ENCODE peak calls at places on chromosomes 2 and 18, in nine cellular contexts. J is upper lobe of right lung, Z is stomach, I is thoracic aorta, T is adrenal gland, C is ascending aorta, Y is left ventricle myocardium inferior, Q is colonic mucosa, F is left lung. P is an unnamed sample.

GRCh38 chr2:85134255-85135065 is 1.3 kb downstream of the TCF7L1 start:
- DNase-seq in J (peak; percentile 79), Z (no peak), I (no peak), T (peak; percentile 25), C (no peak), Y (peak; percentile 50), Q (peak; percentile 22), F (peak; percentile 56), P (no peak)

GRCh38 chr18:3148930-3149535 is 70.7 kb downstream of the MYOM1 start:
- DNase-seq in J (no peak), Z (no peak), I (no peak), T (no peak), C (no peak), Y (no peak), Q (no peak), F (no peak), P (no peak)

GRCh38 chr2:200794143-200794542 is 17.6 kb upstream of the BZW1 start:
- DNase-seq in J (no peak), Z (no peak), I (no peak), T (no peak), C (no peak), Y (no peak), Q (no peak), F (no peak), P (no peak)

GRCh38 chr2:150088538-150088937 is 398.9 kb downstream of the RND3 start:
- DNase-seq in J (no peak), Z (no peak), I (no peak), T (no peak), C (no peak), Y (no peak), Q (no peak), F (no peak), P (no peak)

GRCh38 chr2:42141687-42142475 is 27.3 kb upstream of the EML4 start:
- DNase-seq in J (peak; percentile 71), Z (peak; percentile 63), I (no peak), T (peak; percentile 58), C (no peak), Y (peak; percentile 58), Q (peak; percentile 76), F (peak; percentile 79), P (no peak)

GRCh38 chr2:21422050-21422449 is 298.3 kb downstream of the TDRD15 start:
- DNase-seq in J (peak; percentile 83), Z (no peak), I (no peak), T (no peak), C (no peak), Y (peak; percentile 15), Q (peak; percentile 27), F (no peak), P (no peak)

GRCh38 chr18:47283476-47283875 is 32.0 kb upstream of the SKOR2 start:
- DNase-seq in J (no peak), Z (no peak), I (no peak), T (no peak), C (no peak), Y (no peak), Q (no peak), F (no peak), P (no peak)

GRCh38 chr18:13621446-13621849 is 104.9 kb downstream of the FAM210A start:
- DNase-seq in J (peak; percentile 57), Z (no peak), I (no peak), T (no peak), C (no peak), Y (no peak), Q (no peak), F (no peak), P (no peak)

GRCh38 chr2:54404270-54404669 is 51.9 kb upstream of the SPTBN1 start:
- DNase-seq in J (no peak), Z (no peak), I (no peak), T (no peak), C (no peak), Y (no peak), Q (no peak), F (no peak), P (no peak)

GRCh38 chr2:113277474-113278072 is 1.1 kb downstream of the PAX8 start:
- DNase-seq in J (no peak), Z (no peak), I (no peak), T (no peak), C (no peak), Y (no peak), Q (no peak), F (no peak), P (no peak)

GRCh38 chr2:51812138-51812866 is 780.4 kb upstream of the NRXN1 start:
- DNase-seq in J (no peak), Z (no peak), I (no peak), T (no peak), C (no peak), Y (no peak), Q (no peak), F (no peak), P (no peak)

GRCh38 chr18:36381075-36381474 is 83.6 kb downstream of the FHOD3 start:
- DNase-seq in J (no peak), Z (no peak), I (no peak), T (no peak), C (no peak), Y (no peak), Q (no peak), F (no peak), P (no peak)

GRCh38 chr2:213766465-213766891 is 482.2 kb downstream of the SPAG16 start:
- DNase-seq in J (no peak), Z (no peak), I (no peak), T (no peak), C (no peak), Y (no peak), Q (no peak), F (no peak), P (no peak)

GRCh38 chr2:88638743-88639142 is 11.5 kb upstream of the EIF2AK3 start:
- DNase-seq in J (no peak), Z (no peak), I (no peak), T (no peak), C (no peak), Y (no peak), Q (no peak), F (no peak), P (no peak)

GRCh38 chr2:101439716-101440115 is 35.2 kb downstream of the RFX8 start:
- DNase-seq in J (no peak), Z (no peak), I (no peak), T (no peak), C (no peak), Y (no peak), Q (no peak), F (no peak), P (no peak)

GRCh38 chr18:61551586-61551985 is 218.4 kb downstream of the CDH20 start:
- DNase-seq in J (no peak), Z (no peak), I (no peak), T (peak; percentile 58), C (no peak), Y (no peak), Q (peak; percentile 68), F (no peak), P (peak; percentile 58)

GRCh38 chr2:60553992-60554648 is 666 bp upstream of the BCL11A start:
- DNase-seq in J (peak; percentile 81), Z (no peak), I (no peak), T (peak; percentile 48), C (no peak), Y (peak; percentile 33), Q (peak; percentile 63), F (peak; percentile 54), P (no peak)

GRCh38 chr2:80058562-80058961 is 246.0 kb downstream of the LRRTM1 start:
- DNase-seq in J (no peak), Z (no peak), I (no peak), T (no peak), C (no peak), Y (no peak), Q (no peak), F (no peak), P (no peak)

GRCh38 chr18:55024568-55024967 is 65.3 kb upstream of the CCDC68 start:
- DNase-seq in J (no peak), Z (no peak), I (no peak), T (no peak), C (no peak), Y (no peak), Q (no peak), F (no peak), P (no peak)
- H3K27ac ChIP-seq in J (no peak overlapping the region), Z (no peak overlapping the region), I (no peak overlapping the region), T (no peak overlapping the region), C (no peak overlapping the region), Y (no peak overlapping the region), Q (no peak overlapping the region), F (no peak overlapping the region), P (no peak overlapping the region)

GRCh38 chr18:73151086-73151485 is 283.3 kb upstream of the NETO1 start:
- DNase-seq in J (no peak), Z (no peak), I (no peak), T (no peak), C (no peak), Y (no peak), Q (no peak), F (no peak), P (no peak)
- H3K27ac ChIP-seq in J (no peak overlapping the region), Z (no peak overlapping the region), I (no peak overlapping the region), T (no peak overlapping the region), C (no peak overlapping the region), Y (no peak overlapping the region), Q (no peak overlapping the region), F (no peak overlapping the region), P (no peak overlapping the region)

GRCh38 chr18:26422472-26423162 is 125.7 kb downstream of the KCTD1 start:
- DNase-seq in J (no peak), Z (no peak), I (no peak), T (no peak), C (no peak), Y (no peak), Q (no peak), F (no peak), P (no peak)

GRCh38 chr18:26424428-26425147 is 123.8 kb downstream of the KCTD1 start:
- DNase-seq in J (no peak), Z (no peak), I (no peak), T (no peak), C (no peak), Y (no peak), Q (no peak), F (no peak), P (no peak)

GRCh38 chr18:26421931-26422330 is 126.4 kb downstream of the KCTD1 start:
- DNase-seq in J (no peak), Z (no peak), I (no peak), T (no peak), C (no peak), Y (no peak), Q (no peak), F (no peak), P (no peak)

GRCh38 chr18:26419746-26420145 is 128.6 kb downstream of the KCTD1 start:
- DNase-seq in J (no peak), Z (no peak), I (no peak), T (no peak), C (no peak), Y (no peak), Q (no peak), F (no peak), P (no peak)

DNA sequence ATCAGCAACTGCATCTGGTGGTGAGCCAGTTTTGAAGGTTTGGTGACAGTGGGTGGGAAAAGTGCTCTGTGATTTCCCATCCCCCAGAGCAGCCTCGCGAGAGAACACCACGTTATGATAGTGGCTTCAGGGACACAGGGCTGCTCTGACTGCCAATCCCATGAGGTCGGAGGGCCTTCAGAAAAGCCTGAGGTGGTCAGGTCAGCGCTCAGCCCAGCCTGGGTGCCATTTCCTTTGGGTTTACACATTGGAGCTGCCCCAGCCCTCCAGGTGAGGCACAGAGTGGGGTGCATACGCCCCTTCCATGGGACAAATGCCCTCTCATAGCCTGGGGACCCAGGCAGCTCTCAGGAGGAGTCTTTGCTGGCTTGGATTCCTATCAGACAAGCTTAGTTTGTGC is 126.8 kb downstream of the KCTD1 start:
- DNase-seq in J (no peak), Z (no peak), I (no peak), T (no peak), C (no peak), Y (no peak), Q (no peak), F (no peak), P (no peak)
- H3K27ac ChIP-seq in J (no peak overlapping the region), Z (no peak overlapping the region), I (no peak overlapping the region), T (no peak overlapping the region), C (no peak overlapping the region), Y (no peak overlapping the region), Q (no peak overlapping the region), F (no peak overlapping the region), P (no peak overlapping the region)

GRCh38 chr2:26245810-26246209 is 1.1 kb downstream of the HADHB start:
- DNase-seq in J (no peak), Z (no peak), I (no peak), T (no peak), C (no peak), Y (no peak), Q (no peak), F (no peak), P (no peak)
- H3K27ac ChIP-seq in J (peak overlapping the region; percentile 100), Z (peak overlapping the region; percentile 96), I (no peak overlapping the region), T (peak overlapping the region; percentile 95), C (no peak overlapping the region), Y (peak overlapping the region; percentile 99), Q (no peak overlapping the region), F (peak overlapping the region; percentile 98), P (peak overlapping the region; percentile 97)

P was measured in dorsolateral prefrontal cortex.